ENCODE peak calls at places on chromosomes 6 and 20, in four cellular contexts. One of them, this sample, is unnamed.

GRCh38 chr6:145673504-145673903 is 61.8 kb downstream of the EPM2A start:
- DNase-seq in activated CD4-positive, CD25-positive, alpha-beta regulatory T cell treated with anti-CD3 and anti-CD28 coated beads, Interleukin-2, amount 50 U/mL, for 72 hours: no peak
- DNase-seq in Panc1: no peak
- DNase-seq in M059J: no peak
- DNase-seq in this sample: no peak

GRCh38 chr6:139386404-139386803 is 12.0 kb upstream of the CITED2 start:
- DNase-seq in M059J: no peak
- DNase-seq in activated CD4-positive, CD25-positive, alpha-beta regulatory T cell treated with anti-CD3 and anti-CD28 coated beads, Interleukin-2, amount 50 U/mL, for 72 hours: no peak
- DNase-seq in Panc1: no peak
- DNase-seq in this sample: no peak

GRCh38 chr6:91895592-91895991 is 1308.7 kb upstream of the MAP3K7 start:
- DNase-seq in activated CD4-positive, CD25-positive, alpha-beta regulatory T cell treated with anti-CD3 and anti-CD28 coated beads, Interleukin-2, amount 50 U/mL, for 72 hours: no peak
- DNase-seq in M059J: no peak
- DNase-seq in Panc1: no peak
- DNase-seq in this sample: no peak

GRCh38 chr20:59431014-59431413 is 130.6 kb downstream of the EDN3 start:
- DNase-seq in activated CD4-positive, CD25-positive, alpha-beta regulatory T cell treated with anti-CD3 and anti-CD28 coated beads, Interleukin-2, amount 50 U/mL, for 72 hours: no peak
- DNase-seq in Panc1: no peak
- DNase-seq in M059J: no peak
- DNase-seq in this sample: no peak

GRCh38 chr6:169188051-169188863 is 65.4 kb downstream of the THBS2 start:
- DNase-seq in activated CD4-positive, CD25-positive, alpha-beta regulatory T cell treated with anti-CD3 and anti-CD28 coated beads, Interleukin-2, amount 50 U/mL, for 72 hours: no peak
- DNase-seq in Panc1: no peak
- DNase-seq in M059J: peak; percentile 96
- DNase-seq in this sample: peak; percentile 95

GRCh38 chr6:37480951-37481597 is 18.6 kb downstream of the CCDC167 start:
- DNase-seq in Panc1: no peak
- DNase-seq in M059J: no peak
- DNase-seq in activated CD4-positive, CD25-positive, alpha-beta regulatory T cell treated with anti-CD3 and anti-CD28 coated beads, Interleukin-2, amount 50 U/mL, for 72 hours: no peak
- DNase-seq in this sample: no peak

GRCh38 chr20:36094497-36094896 is 60.0 kb upstream of the EPB41L1 start:
- DNase-seq in activated CD4-positive, CD25-positive, alpha-beta regulatory T cell treated with anti-CD3 and anti-CD28 coated beads, Interleukin-2, amount 50 U/mL, for 72 hours: no peak
- DNase-seq in Panc1: no peak
- DNase-seq in M059J: no peak
- DNase-seq in this sample: no peak

GRCh38 chr20:31681769-31682168 is 40.9 kb downstream of the BCL2L1 start:
- DNase-seq in activated CD4-positive, CD25-positive, alpha-beta regulatory T cell treated with anti-CD3 and anti-CD28 coated beads, Interleukin-2, amount 50 U/mL, for 72 hours: no peak
- DNase-seq in M059J: no peak
- DNase-seq in Panc1: no peak
- DNase-seq in this sample: no peak

GRCh38 chr6:34234667-34235604 is 1.7 kb upstream of the HMGA1 start:
- DNase-seq in Panc1: no peak
- DNase-seq in M059J: no peak
- DNase-seq in activated CD4-positive, CD25-positive, alpha-beta regulatory T cell treated with anti-CD3 and anti-CD28 coated beads, Interleukin-2, amount 50 U/mL, for 72 hours: no peak
- DNase-seq in this sample: no peak

GRCh38 chr6:138572200-138572875 is 73.0 kb upstream of the NHSL1 start:
- DNase-seq in activated CD4-positive, CD25-positive, alpha-beta regulatory T cell treated with anti-CD3 and anti-CD28 coated beads, Interleukin-2, amount 50 U/mL, for 72 hours: no peak
- DNase-seq in Panc1: no peak
- DNase-seq in M059J: peak; percentile 54
- DNase-seq in this sample: peak; percentile 70

GRCh38 chr6:148509789-148510581 is 167.3 kb downstream of the SASH1 start:
- DNase-seq in M059J: peak; percentile 94
- DNase-seq in Panc1: no peak
- DNase-seq in activated CD4-positive, CD25-positive, alpha-beta regulatory T cell treated with anti-CD3 and anti-CD28 coated beads, Interleukin-2, amount 50 U/mL, for 72 hours: no peak
- DNase-seq in this sample: peak; percentile 97

GRCh38 chr6:2725999-2726567 is 24.6 kb downstream of the MYLK4 start:
- DNase-seq in M059J: peak; percentile 85
- DNase-seq in activated CD4-positive, CD25-positive, alpha-beta regulatory T cell treated with anti-CD3 and anti-CD28 coated beads, Interleukin-2, amount 50 U/mL, for 72 hours: no peak
- DNase-seq in Panc1: no peak
- DNase-seq in this sample: peak; percentile 47

GRCh38 chr6:53246924-53247323 is 98.3 kb upstream of the GCM1 start:
- DNase-seq in M059J: no peak
- DNase-seq in Panc1: no peak
- DNase-seq in activated CD4-positive, CD25-positive, alpha-beta regulatory T cell treated with anti-CD3 and anti-CD28 coated beads, Interleukin-2, amount 50 U/mL, for 72 hours: no peak
- DNase-seq in this sample: no peak

GRCh38 chr20:1952737-1953530 is 40.9 kb downstream of the PDYN start:
- DNase-seq in M059J: no peak
- DNase-seq in activated CD4-positive, CD25-positive, alpha-beta regulatory T cell treated with anti-CD3 and anti-CD28 coated beads, Interleukin-2, amount 50 U/mL, for 72 hours: no peak
- DNase-seq in Panc1: no peak
- DNase-seq in this sample: no peak

GRCh38 chr6:105235155-105235554 is 55.3 kb upstream of the POPDC3 start:
- DNase-seq in Panc1: no peak
- DNase-seq in activated CD4-positive, CD25-positive, alpha-beta regulatory T cell treated with anti-CD3 and anti-CD28 coated beads, Interleukin-2, amount 50 U/mL, for 72 hours: no peak
- DNase-seq in M059J: no peak
- DNase-seq in this sample: no peak

GRCh38 chr20:11813106-11813890 is 104.4 kb upstream of the BTBD3 start:
- DNase-seq in M059J: no peak
- DNase-seq in Panc1: no peak
- DNase-seq in activated CD4-positive, CD25-positive, alpha-beta regulatory T cell treated with anti-CD3 and anti-CD28 coated beads, Interleukin-2, amount 50 U/mL, for 72 hours: no peak
- DNase-seq in this sample: no peak

GRCh38 chr20:60420676-60421229 is 462.5 kb downstream of the CDH26 start:
- DNase-seq in M059J: no peak
- DNase-seq in Panc1: no peak
- DNase-seq in activated CD4-positive, CD25-positive, alpha-beta regulatory T cell treated with anti-CD3 and anti-CD28 coated beads, Interleukin-2, amount 50 U/mL, for 72 hours: no peak
- DNase-seq in this sample: no peak

GRCh38 chr6:17334265-17334664 is 53.1 kb downstream of the RBM24 start:
- DNase-seq in Panc1: no peak
- DNase-seq in activated CD4-positive, CD25-positive, alpha-beta regulatory T cell treated with anti-CD3 and anti-CD28 coated beads, Interleukin-2, amount 50 U/mL, for 72 hours: no peak
- DNase-seq in M059J: peak; percentile 87
- DNase-seq in this sample: peak; percentile 64

GRCh38 chr6:170129691-170130171 is 161.1 kb downstream of the DLL1 start:
- DNase-seq in Panc1: no peak
- DNase-seq in M059J: no peak
- DNase-seq in activated CD4-positive, CD25-positive, alpha-beta regulatory T cell treated with anti-CD3 and anti-CD28 coated beads, Interleukin-2, amount 50 U/mL, for 72 hours: no peak
- DNase-seq in this sample: no peak

GRCh38 chr6:36318690-36319435 is 17.8 kb downstream of the BNIP5 start:
- DNase-seq in activated CD4-positive, CD25-positive, alpha-beta regulatory T cell treated with anti-CD3 and anti-CD28 coated beads, Interleukin-2, amount 50 U/mL, for 72 hours: no peak
- DNase-seq in Panc1: no peak
- DNase-seq in M059J: no peak
- DNase-seq in this sample: no peak

GRCh38 chr6:28985396-28986164 is 19.5 kb downstream of the ZNF311 start:
- DNase-seq in activated CD4-positive, CD25-positive, alpha-beta regulatory T cell treated with anti-CD3 and anti-CD28 coated beads, Interleukin-2, amount 50 U/mL, for 72 hours: no peak
- DNase-seq in M059J: peak; percentile 99
- DNase-seq in Panc1: peak; percentile 97
- DNase-seq in this sample: peak; percentile 97

GRCh38 chr6:94735270-94735669 is 842.1 kb upstream of the MANEA start:
- DNase-seq in M059J: no peak
- DNase-seq in activated CD4-positive, CD25-positive, alpha-beta regulatory T cell treated with anti-CD3 and anti-CD28 coated beads, Interleukin-2, amount 50 U/mL, for 72 hours: no peak
- DNase-seq in Panc1: no peak
- DNase-seq in this sample: no peak

GRCh38 chr6:52416629-52417151 is 3.5 kb upstream of the EFHC1 start:
- DNase-seq in M059J: peak; percentile 83
- DNase-seq in Panc1: no peak
- DNase-seq in activated CD4-positive, CD25-positive, alpha-beta regulatory T cell treated with anti-CD3 and anti-CD28 coated beads, Interleukin-2, amount 50 U/mL, for 72 hours: no peak
- DNase-seq in this sample: peak; percentile 75

GRCh38 chr20:24160563-24161355 is 172.2 kb upstream of the GGTLC1 start:
- DNase-seq in M059J: peak; percentile 84
- DNase-seq in Panc1: peak; percentile 24
- DNase-seq in activated CD4-positive, CD25-positive, alpha-beta regulatory T cell treated with anti-CD3 and anti-CD28 coated beads, Interleukin-2, amount 50 U/mL, for 72 hours: no peak
- DNase-seq in this sample: peak; percentile 54